ENCODE peak calls at places on chromosomes 13 and 19, in eight cellular contexts. P, Z, F, G, O, X, H and T are unnamed samples.
A peak's percentile ranks its signal among the peaks of the same experiment; 100 is the strongest.

GRCh38 chr13:34617684-34618083 is 324.4 kb upstream of the NBEA start:
- DNase-seq in X (no peak), H (no peak), O (no peak), G (no peak), P (no peak), Z (no peak), F (no peak), T (no peak)

GRCh38 chr13:43041368-43041921 is 18.1 kb downstream of the DNAJC15 start:
- DNase-seq in Z (no peak), G (no peak), X (no peak), F (no peak), O (no peak), P (no peak), H (no peak), T (no peak)

GRCh38 chr13:39825886-39826285 is 170.4 kb downstream of the COG6 start:
- DNase-seq in P (no peak), G (no peak), Z (no peak), X (no peak), O (no peak), F (no peak), H (no peak), T (no peak)

GRCh38 chr19:11279505-11280236 is 16.3 kb upstream of the TSPAN16 start:
- DNase-seq in G (peak; percentile 64), H (no peak), X (no peak), F (no peak), O (no peak), P (no peak), Z (no peak), T (peak; percentile 99)

GRCh38 chr19:45231891-45232290 is 13.3 kb downstream of the EXOC3L2 start:
- DNase-seq in P (no peak), Z (no peak), X (no peak), H (no peak), F (no peak), G (no peak), O (no peak), T (no peak)

GRCh38 chr19:47266401-47266885 is 8.2 kb upstream of the INAFM1 start:
- DNase-seq in G (no peak), F (no peak), P (no peak), X (no peak), O (no peak), Z (no peak), H (no peak), T (no peak)

GRCh38 chr19:2820112-2820702 is 539 bp downstream of the ZNF554 start:
- DNase-seq in F (no peak), O (no peak), H (no peak), P (no peak), X (no peak), G (no peak), Z (peak; percentile 28), T (no peak)

GRCh38 chr19:14165986-14166385 is 29.6 kb upstream of the ASF1B start:
- DNase-seq in P (no peak), G (peak; percentile 32), X (no peak), H (no peak), O (no peak), F (no peak), Z (no peak), T (no peak)

GRCh38 chr19:9848761-9849160 is 13.6 kb downstream of the PIN1 start:
- DNase-seq in G (no peak), F (no peak), X (no peak), O (no peak), Z (no peak), P (no peak), H (no peak), T (no peak)

GRCh38 chr13:44912617-44913016 is 76.7 kb downstream of the NUFIP1 start:
- DNase-seq in Z (no peak), P (no peak), F (no peak), X (no peak), O (no peak), G (no peak), H (no peak), T (no peak)

GRCh38 chr19:42409477-42409876 is 17.7 kb downstream of the LIPE start:
- DNase-seq in P (no peak), H (no peak), Z (no peak), X (no peak), O (no peak), G (no peak), F (peak; percentile 21), T (no peak)

GRCh38 chr19:38686530-38686888 is 39.1 kb downstream of the ACTN4 start:
- DNase-seq in H (no peak), X (no peak), Z (no peak), P (no peak), G (peak; percentile 48), O (no peak), F (no peak), T (peak; percentile 92)

GRCh38 chr13:25971499-25972145 is 80.2 kb downstream of the SHISA2 start:
- DNase-seq in P (no peak), Z (no peak), H (no peak), X (no peak), G (peak; percentile 42), F (no peak), O (no peak), T (peak; percentile 82)

GRCh38 chr19:16168465-16169081 is 4.8 kb downstream of the CIB3 start:
- DNase-seq in G (no peak), O (no peak), P (no peak), F (no peak), Z (no peak), H (no peak), X (no peak), T (peak; percentile 60)

GRCh38 chr13:95323930-95324662 is 22.8 kb upstream of the ABCC4 start:
- DNase-seq in Z (no peak), G (no peak), H (no peak), F (no peak), P (no peak), X (no peak), O (no peak), T (no peak)

GRCh38 chr13:107124129-107124718 is 556.3 kb upstream of the ARGLU1 start:
- DNase-seq in O (no peak), G (no peak), Z (no peak), H (no peak), F (peak; percentile 47), P (no peak), X (no peak), T (no peak)

GRCh38 chr19:13803038-13803437 is 7.8 kb downstream of the ZSWIM4 start:
- DNase-seq in P (no peak), Z (no peak), H (no peak), X (no peak), F (no peak), G (no peak), O (no peak), T (no peak)

GRCh38 chr19:36950335-36951119 is 34.4 kb downstream of the ZNF568 start:
- DNase-seq in F (no peak), Z (no peak), H (no peak), P (no peak), O (no peak), X (no peak), G (no peak), T (no peak)

DNA sequence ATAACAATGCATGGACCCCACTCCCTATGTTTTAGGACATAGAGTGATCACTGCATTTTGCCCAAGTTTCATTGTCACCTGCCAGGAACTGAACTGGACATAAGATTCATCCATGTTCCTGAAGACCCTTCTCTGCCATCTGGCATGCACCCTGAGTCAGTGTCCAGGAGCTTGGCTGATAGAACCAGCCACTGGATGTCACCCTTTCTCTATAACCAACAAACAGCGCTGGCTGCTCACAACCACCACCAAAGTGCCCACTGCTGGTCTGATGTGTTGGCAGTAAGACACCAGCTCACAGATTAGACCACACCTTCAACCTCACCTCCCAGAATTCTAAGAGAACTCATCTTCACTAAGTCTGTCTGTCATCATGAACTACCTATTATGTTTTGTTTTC is 333.4 kb downstream of the ITGBL1 start:
- DNase-seq in Z (no peak), H (no peak), O (no peak), P (no peak), X (no peak), G (no peak), F (peak; percentile 27), T (peak; percentile 2)
- H3K4me3 ChIP-seq in Z (no peak overlapping the region), H (no peak overlapping the region), O (no peak overlapping the region), P (no peak overlapping the region), X (no peak overlapping the region), G (no peak overlapping the region), F (no peak overlapping the region), T (no peak overlapping the region)

GRCh38 chr13:28655566-28655965 is 3.4 kb upstream of the POMP start:
- DNase-seq in X (no peak), P (peak; percentile 47), F (peak; percentile 56), O (no peak), G (no peak), Z (no peak), H (no peak), T (no peak)

GRCh38 chr13:28659611-28659970 is 661 bp downstream of the POMP start:
- DNase-seq in X (no peak), H (no peak), F (peak; percentile 57), G (peak; percentile 56), O (no peak), Z (no peak), P (no peak), T (no peak)

GRCh38 chr13:28658539-28658795 is 463 bp upstream of the POMP start:
- DNase-seq in Z (peak; percentile 22), O (no peak), G (no peak), X (no peak), F (no peak), H (no peak), P (no peak), T (no peak)

GRCh38 chr13:28658796-28659610 is at the start of gene POMP:
- DNase-seq in F (peak; percentile 94), X (peak; percentile 80), P (peak; percentile 50), Z (peak; percentile 95), H (peak; percentile 50), O (peak; percentile 96), G (peak; percentile 89), T (peak; percentile 75)

DNA sequence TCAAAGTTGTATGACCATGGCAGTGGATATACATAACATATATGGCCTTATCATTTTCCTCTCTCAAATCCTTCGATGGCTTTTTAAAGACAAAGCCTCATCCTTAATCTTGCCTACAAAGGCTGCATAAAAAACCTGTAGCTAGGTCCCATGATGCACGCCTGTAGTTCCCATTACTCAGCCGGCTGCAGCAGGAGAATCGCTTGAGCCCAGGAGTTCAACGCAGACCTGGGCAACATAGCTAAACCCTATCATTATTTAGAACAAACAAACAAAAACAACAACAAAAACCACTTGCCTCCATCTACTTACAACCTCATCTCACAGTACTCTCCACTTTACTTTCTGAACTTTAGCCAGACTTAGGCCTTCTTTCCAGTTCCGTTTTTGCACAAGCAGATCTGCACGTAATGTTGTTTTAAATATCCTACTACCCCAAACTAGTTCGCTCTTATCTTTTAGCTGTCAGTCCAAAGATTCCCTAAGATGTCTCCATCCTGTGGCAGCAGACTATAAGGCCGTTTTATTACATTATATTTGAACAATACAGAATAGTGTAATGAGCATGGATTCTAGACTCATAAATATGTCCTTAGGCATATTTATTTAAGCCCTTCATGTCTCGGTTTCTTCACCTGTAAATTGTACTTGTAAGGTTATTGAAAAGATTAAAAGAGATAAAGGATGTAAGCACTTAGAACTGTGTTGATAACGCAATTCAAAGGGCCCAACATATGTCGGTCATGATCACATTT is 969 bp upstream of the POMP start:
- DNase-seq in F (peak; percentile 42), Z (no peak), G (no peak), O (no peak), X (no peak), P (no peak), H (no peak), T (no peak)
- H3K4me3 ChIP-seq in F (peak overlapping the region; percentile 68), Z (peak overlapping the region; percentile 94), G (peak overlapping the region; percentile 71), O (peak overlapping the region; percentile 86), X (peak overlapping the region; percentile 97), P (peak overlapping the region; percentile 61), H (peak overlapping the region; percentile 71), T (peak overlapping the region; percentile 97)

GRCh38 chr19:795691-796581 is 1.3 kb upstream of the PTBP1 start:
- DNase-seq in Z (peak; percentile 26), X (no peak), H (no peak), G (no peak), F (no peak), O (no peak), P (no peak), T (no peak)
- H3K4me3 ChIP-seq in Z (peak overlapping the region; percentile 65), X (peak overlapping the region; percentile 65), H (peak overlapping the region; percentile 52), G (peak overlapping the region; percentile 68), F (peak overlapping the region; percentile 65), O (peak overlapping the region; percentile 64), P (peak overlapping the region; percentile 63), T (peak overlapping the region; percentile 84)

GRCh38 chr13:53110181-53110580 is 81.6 kb downstream of the OLFM4 start:
- DNase-seq in H (no peak), P (no peak), X (no peak), O (no peak), F (no peak), Z (no peak), G (no peak), T (no peak)
- H3K4me3 ChIP-seq in H (no peak overlapping the region), P (no peak overlapping the region), X (no peak overlapping the region), O (no peak overlapping the region), F (no peak overlapping the region), Z (no peak overlapping the region), G (no peak overlapping the region), T (no peak overlapping the region)